ENCODE peak calls at places on chromosomes 6 and 20, in seven cellular contexts. U, Q, P, W, V, F and Z are unnamed samples. For H3K9me3, the result is how much of the 10 kb centered on the place peaks cover.

GRCh38 chr6:160174681-160175080 is 53.1 kb downstream of the SLC22A1 start:
- DNase-seq in U (no peak), Q (no peak), P (no peak), W (no peak), V (no peak), F (no peak), Z (no peak)

GRCh38 chr6:36984581-36985383 is 1.2 kb downstream of the MTCH1 start:
- DNase-seq in U (peak), Q (no peak), P (peak), W (no peak), V (peak), F (peak), Z (no peak)

GRCh38 chr6:147127587-147127986 is 76.6 kb upstream of the STXBP5 start:
- DNase-seq in U (no peak), Q (no peak), P (no peak), W (no peak), V (no peak), F (no peak), Z (no peak)

GRCh38 chr6:131979515-131980337 is 28.6 kb upstream of the CCN2 start:
- DNase-seq in U (no peak), Q (no peak), P (peak), W (no peak), V (no peak), F (no peak), Z (no peak)

GRCh38 chr6:2562721-2563120 is 188.0 kb downstream of the MYLK4 start:
- DNase-seq in U (no peak), Q (no peak), P (no peak), W (no peak), V (no peak), F (no peak), Z (no peak)

GRCh38 chr6:145067430-145067829 is 667.9 kb downstream of the EPM2A start:
- DNase-seq in U (no peak), Q (no peak), P (no peak), W (no peak), V (no peak), F (no peak), Z (no peak)

GRCh38 chr6:152272486-152272885 is 364.7 kb downstream of the SYNE1 start:
- DNase-seq in U (no peak), Q (no peak), P (no peak), W (no peak), V (no peak), F (no peak), Z (no peak)

GRCh38 chr20:9409981-9410380 is 104.4 kb upstream of the LAMP5 start:
- DNase-seq in U (no peak), Q (no peak), P (no peak), W (no peak), V (no peak), F (no peak), Z (no peak)

GRCh38 chr6:9138856-9139426 is 703.6 kb upstream of the SLC35B3 start:
- DNase-seq in U (no peak), Q (no peak), P (no peak), W (no peak), V (no peak), F (no peak), Z (no peak)

GRCh38 chr20:391041-391711 is 10.6 kb downstream of the TRIB3 start:
- DNase-seq in U (no peak), Q (no peak), P (no peak), W (no peak), V (no peak), F (no peak), Z (no peak)
- TF ChIP-seq POLR2AphosphoS5 in U (no peak), Q (no peak), P (no peak), W (no peak), V (no peak), F (no peak), Z (no peak)

GRCh38 chr20:49482173-49482572 is 295 bp downstream of the KCNB1 start:
- DNase-seq in U (no peak), Q (no peak), P (no peak), W (no peak), V (no peak), F (no peak), Z (no peak)

GRCh38 chr20:49483706-49484101 is 1.2 kb upstream of the KCNB1 start:
- DNase-seq in U (no peak), Q (no peak), P (no peak), W (no peak), V (no peak), F (peak), Z (no peak)

GRCh38 chr20:49481116-49481515 is 1.4 kb downstream of the KCNB1 start:
- DNase-seq in U (no peak), Q (no peak), P (no peak), W (no peak), V (no peak), F (no peak), Z (no peak)

GRCh38 chr20:49483018-49483705 is 694 bp upstream of the KCNB1 start:
- DNase-seq in U (no peak), Q (no peak), P (no peak), W (no peak), V (no peak), F (peak), Z (no peak)

DNA sequence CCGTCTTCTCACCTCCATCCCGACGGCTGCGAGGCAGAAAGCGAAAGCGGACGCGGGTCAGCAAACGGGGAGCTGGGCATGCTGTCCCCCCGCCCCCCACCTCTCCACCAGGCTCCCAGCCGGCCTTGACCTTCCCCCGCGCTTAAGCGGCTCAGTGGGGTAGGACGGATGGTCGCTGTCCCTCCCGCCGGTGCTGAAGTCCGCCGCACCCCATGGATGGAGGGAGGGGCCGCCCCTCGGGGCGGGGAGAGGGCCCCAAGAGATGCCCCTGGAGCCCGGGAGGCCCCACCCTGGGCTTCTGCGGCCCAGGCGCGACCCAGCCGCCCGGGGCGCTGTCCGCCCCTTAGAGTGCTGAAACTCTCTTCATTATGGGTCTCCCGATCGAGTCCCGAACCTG is at the start of gene KCNB1:
- DNase-seq in U (no peak), Q (no peak), P (peak), W (peak), V (peak), F (peak), Z (no peak)
- TF ChIP-seq EZH2 in U (no peak), Q (no peak), P (no peak), W (no peak), V (no peak), F (no peak), Z (no peak)

DNA sequence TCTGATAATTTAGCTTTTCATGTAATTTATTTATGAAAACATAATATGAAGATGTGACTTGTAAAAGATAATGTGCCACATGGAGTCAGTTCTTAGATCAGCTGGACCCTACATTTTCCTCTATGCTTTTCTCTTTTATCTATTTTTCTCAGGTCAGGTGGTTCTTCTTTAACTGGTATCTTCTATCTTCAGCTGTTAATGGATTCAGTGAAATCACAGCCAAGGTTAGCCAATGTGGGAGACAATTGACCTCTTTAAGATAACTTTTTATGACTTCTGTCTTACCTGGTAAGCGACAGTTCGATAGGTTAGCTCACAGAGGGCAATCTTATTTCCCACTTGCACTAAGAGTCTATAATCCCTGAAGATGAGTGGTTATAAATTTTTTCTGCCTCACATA is 88.0 kb downstream of the ADGRB3 start:
- DNase-seq in U (no peak), Q (no peak), P (no peak), W (no peak), V (no peak), F (no peak), Z (no peak)
- H3K9me3 ChIP-seq in U (under half), Q (under half), P (under half), W (under half), V (under half), F (under half), Z (under half)

GRCh38 chr20:62900692-62901584 is 25.4 kb downstream of the DIDO1 start:
- DNase-seq in U (no peak), Q (no peak), P (peak), W (peak), V (no peak), F (no peak), Z (no peak)
- TF ChIP-seq POLR2AphosphoS5 in U (peak), Q (no peak), P (no peak), W (no peak), V (peak), F (peak), Z (no peak)